ENCODE peak calls at places on chromosomes 12 and 14, in nine cellular contexts. One of them, this sample, is unnamed.

GRCh38 chr14:52464175-52464574 is 88.1 kb downstream of the TXNDC16 start:
- DNase-seq in CD8-positive, alpha-beta T cell: no peak
- DNase-seq in EH: no peak
- DNase-seq in epithelial cell of esophagus: no peak
- DNase-seq in fibroblast of lung: no peak
- DNase-seq in fibroblast of pulmonary artery: no peak
- DNase-seq in activated CD4-positive, CD25-positive, alpha-beta regulatory T cell treated with anti-CD3 and anti-CD28 coated beads, Interleukin-2, amount 50 U/mL, for 16 hours: no peak
- DNase-seq in stimulated activated effector memory CD8-positive, alpha-beta T cell treated with anti-CD3 and anti-CD28 coated beads, Interleukin-12 subunit alpha, Interleukin-12 subunit beta, amount 100 ng/mL, for 72 hours: no peak
- DNase-seq in Ammon's horn: no peak
- DNase-seq in this sample: no peak

GRCh38 chr12:23204933-23205778 is 580.2 kb downstream of the ETNK1 start:
- DNase-seq in CD8-positive, alpha-beta T cell: peak
- DNase-seq in EH: peak
- DNase-seq in epithelial cell of esophagus: peak
- DNase-seq in fibroblast of lung: peak
- DNase-seq in fibroblast of pulmonary artery: peak
- DNase-seq in activated CD4-positive, CD25-positive, alpha-beta regulatory T cell treated with anti-CD3 and anti-CD28 coated beads, Interleukin-2, amount 50 U/mL, for 16 hours: no peak
- DNase-seq in stimulated activated effector memory CD8-positive, alpha-beta T cell treated with anti-CD3 and anti-CD28 coated beads, Interleukin-12 subunit alpha, Interleukin-12 subunit beta, amount 100 ng/mL, for 72 hours: no peak
- DNase-seq in Ammon's horn: peak
- DNase-seq in this sample: peak

GRCh38 chr12:123363743-123364531 is 710 bp downstream of the SBNO1 start:
- DNase-seq in CD8-positive, alpha-beta T cell: peak
- DNase-seq in EH: no peak
- DNase-seq in epithelial cell of esophagus: peak
- DNase-seq in fibroblast of lung: peak
- DNase-seq in fibroblast of pulmonary artery: no peak
- DNase-seq in activated CD4-positive, CD25-positive, alpha-beta regulatory T cell treated with anti-CD3 and anti-CD28 coated beads, Interleukin-2, amount 50 U/mL, for 16 hours: no peak
- DNase-seq in stimulated activated effector memory CD8-positive, alpha-beta T cell treated with anti-CD3 and anti-CD28 coated beads, Interleukin-12 subunit alpha, Interleukin-12 subunit beta, amount 100 ng/mL, for 72 hours: peak
- DNase-seq in Ammon's horn: peak
- DNase-seq in this sample: no peak

GRCh38 chr14:99284254-99285004 is 12.4 kb upstream of the BCL11B start:
- DNase-seq in CD8-positive, alpha-beta T cell: no peak
- DNase-seq in EH: no peak
- DNase-seq in epithelial cell of esophagus: no peak
- DNase-seq in fibroblast of lung: no peak
- DNase-seq in fibroblast of pulmonary artery: no peak
- DNase-seq in activated CD4-positive, CD25-positive, alpha-beta regulatory T cell treated with anti-CD3 and anti-CD28 coated beads, Interleukin-2, amount 50 U/mL, for 16 hours: no peak
- DNase-seq in stimulated activated effector memory CD8-positive, alpha-beta T cell treated with anti-CD3 and anti-CD28 coated beads, Interleukin-12 subunit alpha, Interleukin-12 subunit beta, amount 100 ng/mL, for 72 hours: no peak
- DNase-seq in Ammon's horn: no peak
- DNase-seq in this sample: no peak

GRCh38 chr14:77302926-77303325 is 17.8 kb downstream of the POMT2 start:
- DNase-seq in CD8-positive, alpha-beta T cell: peak
- DNase-seq in EH: peak
- DNase-seq in epithelial cell of esophagus: peak
- DNase-seq in fibroblast of lung: peak
- DNase-seq in fibroblast of pulmonary artery: peak
- DNase-seq in activated CD4-positive, CD25-positive, alpha-beta regulatory T cell treated with anti-CD3 and anti-CD28 coated beads, Interleukin-2, amount 50 U/mL, for 16 hours: peak
- DNase-seq in stimulated activated effector memory CD8-positive, alpha-beta T cell treated with anti-CD3 and anti-CD28 coated beads, Interleukin-12 subunit alpha, Interleukin-12 subunit beta, amount 100 ng/mL, for 72 hours: peak
- DNase-seq in Ammon's horn: no peak
- DNase-seq in this sample: peak

GRCh38 chr12:28253175-28253641 is 63.0 kb downstream of the CCDC91 start:
- DNase-seq in CD8-positive, alpha-beta T cell: no peak
- DNase-seq in EH: peak
- DNase-seq in epithelial cell of esophagus: peak
- DNase-seq in fibroblast of lung: peak
- DNase-seq in fibroblast of pulmonary artery: peak
- DNase-seq in activated CD4-positive, CD25-positive, alpha-beta regulatory T cell treated with anti-CD3 and anti-CD28 coated beads, Interleukin-2, amount 50 U/mL, for 16 hours: peak
- DNase-seq in stimulated activated effector memory CD8-positive, alpha-beta T cell treated with anti-CD3 and anti-CD28 coated beads, Interleukin-12 subunit alpha, Interleukin-12 subunit beta, amount 100 ng/mL, for 72 hours: peak
- DNase-seq in Ammon's horn: no peak
- DNase-seq in this sample: no peak

GRCh38 chr12:132954471-132955048 is 1.5 kb downstream of the ZNF605 start:
- DNase-seq in CD8-positive, alpha-beta T cell: no peak
- DNase-seq in EH: no peak
- DNase-seq in epithelial cell of esophagus: no peak
- DNase-seq in fibroblast of lung: peak
- DNase-seq in fibroblast of pulmonary artery: peak
- DNase-seq in activated CD4-positive, CD25-positive, alpha-beta regulatory T cell treated with anti-CD3 and anti-CD28 coated beads, Interleukin-2, amount 50 U/mL, for 16 hours: no peak
- DNase-seq in stimulated activated effector memory CD8-positive, alpha-beta T cell treated with anti-CD3 and anti-CD28 coated beads, Interleukin-12 subunit alpha, Interleukin-12 subunit beta, amount 100 ng/mL, for 72 hours: no peak
- DNase-seq in Ammon's horn: no peak
- DNase-seq in this sample: no peak

GRCh38 chr14:90576581-90576980 is 179.8 kb downstream of the CALM1 start:
- DNase-seq in CD8-positive, alpha-beta T cell: no peak
- DNase-seq in EH: peak
- DNase-seq in epithelial cell of esophagus: no peak
- DNase-seq in fibroblast of lung: peak
- DNase-seq in fibroblast of pulmonary artery: peak
- DNase-seq in activated CD4-positive, CD25-positive, alpha-beta regulatory T cell treated with anti-CD3 and anti-CD28 coated beads, Interleukin-2, amount 50 U/mL, for 16 hours: no peak
- DNase-seq in stimulated activated effector memory CD8-positive, alpha-beta T cell treated with anti-CD3 and anti-CD28 coated beads, Interleukin-12 subunit alpha, Interleukin-12 subunit beta, amount 100 ng/mL, for 72 hours: no peak
- DNase-seq in Ammon's horn: no peak
- DNase-seq in this sample: no peak

GRCh38 chr14:98173291-98173690 is 1098.7 kb downstream of the BCL11B start:
- DNase-seq in CD8-positive, alpha-beta T cell: peak
- DNase-seq in EH: no peak
- DNase-seq in epithelial cell of esophagus: no peak
- DNase-seq in fibroblast of lung: no peak
- DNase-seq in fibroblast of pulmonary artery: no peak
- DNase-seq in activated CD4-positive, CD25-positive, alpha-beta regulatory T cell treated with anti-CD3 and anti-CD28 coated beads, Interleukin-2, amount 50 U/mL, for 16 hours: no peak
- DNase-seq in stimulated activated effector memory CD8-positive, alpha-beta T cell treated with anti-CD3 and anti-CD28 coated beads, Interleukin-12 subunit alpha, Interleukin-12 subunit beta, amount 100 ng/mL, for 72 hours: peak
- DNase-seq in Ammon's horn: no peak
- DNase-seq in this sample: no peak

GRCh38 chr12:18323159-18323558 is 61.8 kb downstream of the PIK3C2G start:
- DNase-seq in CD8-positive, alpha-beta T cell: no peak
- DNase-seq in EH: peak
- DNase-seq in epithelial cell of esophagus: no peak
- DNase-seq in fibroblast of lung: peak
- DNase-seq in fibroblast of pulmonary artery: peak
- DNase-seq in activated CD4-positive, CD25-positive, alpha-beta regulatory T cell treated with anti-CD3 and anti-CD28 coated beads, Interleukin-2, amount 50 U/mL, for 16 hours: no peak
- DNase-seq in stimulated activated effector memory CD8-positive, alpha-beta T cell treated with anti-CD3 and anti-CD28 coated beads, Interleukin-12 subunit alpha, Interleukin-12 subunit beta, amount 100 ng/mL, for 72 hours: no peak
- DNase-seq in Ammon's horn: no peak
- DNase-seq in this sample: peak

GRCh38 chr14:77208266-77208978 is 26.8 kb downstream of the TMEM63C start:
- DNase-seq in CD8-positive, alpha-beta T cell: peak
- DNase-seq in EH: peak
- DNase-seq in epithelial cell of esophagus: peak
- DNase-seq in fibroblast of lung: peak
- DNase-seq in fibroblast of pulmonary artery: peak
- DNase-seq in activated CD4-positive, CD25-positive, alpha-beta regulatory T cell treated with anti-CD3 and anti-CD28 coated beads, Interleukin-2, amount 50 U/mL, for 16 hours: peak
- DNase-seq in stimulated activated effector memory CD8-positive, alpha-beta T cell treated with anti-CD3 and anti-CD28 coated beads, Interleukin-12 subunit alpha, Interleukin-12 subunit beta, amount 100 ng/mL, for 72 hours: peak
- DNase-seq in Ammon's horn: peak
- DNase-seq in this sample: peak

GRCh38 chr12:19002192-19002591 is 127.3 kb upstream of the PLEKHA5 start:
- DNase-seq in CD8-positive, alpha-beta T cell: no peak
- DNase-seq in EH: no peak
- DNase-seq in epithelial cell of esophagus: peak
- DNase-seq in fibroblast of lung: peak
- DNase-seq in fibroblast of pulmonary artery: peak
- DNase-seq in activated CD4-positive, CD25-positive, alpha-beta regulatory T cell treated with anti-CD3 and anti-CD28 coated beads, Interleukin-2, amount 50 U/mL, for 16 hours: no peak
- DNase-seq in stimulated activated effector memory CD8-positive, alpha-beta T cell treated with anti-CD3 and anti-CD28 coated beads, Interleukin-12 subunit alpha, Interleukin-12 subunit beta, amount 100 ng/mL, for 72 hours: no peak
- DNase-seq in Ammon's horn: no peak
- DNase-seq in this sample: no peak

GRCh38 chr12:97164936-97165335 is 257.9 kb downstream of the NEDD1 start:
- DNase-seq in CD8-positive, alpha-beta T cell: no peak
- DNase-seq in EH: no peak
- DNase-seq in epithelial cell of esophagus: no peak
- DNase-seq in fibroblast of lung: no peak
- DNase-seq in fibroblast of pulmonary artery: no peak
- DNase-seq in activated CD4-positive, CD25-positive, alpha-beta regulatory T cell treated with anti-CD3 and anti-CD28 coated beads, Interleukin-2, amount 50 U/mL, for 16 hours: no peak
- DNase-seq in stimulated activated effector memory CD8-positive, alpha-beta T cell treated with anti-CD3 and anti-CD28 coated beads, Interleukin-12 subunit alpha, Interleukin-12 subunit beta, amount 100 ng/mL, for 72 hours: no peak
- DNase-seq in Ammon's horn: no peak
- DNase-seq in this sample: no peak

GRCh38 chr14:98965061-98965460 is 306.9 kb downstream of the BCL11B start:
- DNase-seq in CD8-positive, alpha-beta T cell: no peak
- DNase-seq in EH: no peak
- DNase-seq in epithelial cell of esophagus: no peak
- DNase-seq in fibroblast of lung: no peak
- DNase-seq in fibroblast of pulmonary artery: no peak
- DNase-seq in activated CD4-positive, CD25-positive, alpha-beta regulatory T cell treated with anti-CD3 and anti-CD28 coated beads, Interleukin-2, amount 50 U/mL, for 16 hours: no peak
- DNase-seq in stimulated activated effector memory CD8-positive, alpha-beta T cell treated with anti-CD3 and anti-CD28 coated beads, Interleukin-12 subunit alpha, Interleukin-12 subunit beta, amount 100 ng/mL, for 72 hours: no peak
- DNase-seq in Ammon's horn: no peak
- DNase-seq in this sample: no peak

GRCh38 chr12:31517994-31518393 is 72.9 kb downstream of the DENND5B start:
- DNase-seq in CD8-positive, alpha-beta T cell: no peak
- DNase-seq in EH: peak
- DNase-seq in epithelial cell of esophagus: no peak
- DNase-seq in fibroblast of lung: peak
- DNase-seq in fibroblast of pulmonary artery: peak
- DNase-seq in activated CD4-positive, CD25-positive, alpha-beta regulatory T cell treated with anti-CD3 and anti-CD28 coated beads, Interleukin-2, amount 50 U/mL, for 16 hours: no peak
- DNase-seq in stimulated activated effector memory CD8-positive, alpha-beta T cell treated with anti-CD3 and anti-CD28 coated beads, Interleukin-12 subunit alpha, Interleukin-12 subunit beta, amount 100 ng/mL, for 72 hours: no peak
- DNase-seq in Ammon's horn: no peak
- DNase-seq in this sample: peak

GRCh38 chr12:12665194-12665593 is 30.8 kb downstream of the GPR19 start:
- DNase-seq in CD8-positive, alpha-beta T cell: no peak
- DNase-seq in EH: no peak
- DNase-seq in epithelial cell of esophagus: no peak
- DNase-seq in fibroblast of lung: no peak
- DNase-seq in fibroblast of pulmonary artery: no peak
- DNase-seq in activated CD4-positive, CD25-positive, alpha-beta regulatory T cell treated with anti-CD3 and anti-CD28 coated beads, Interleukin-2, amount 50 U/mL, for 16 hours: no peak
- DNase-seq in stimulated activated effector memory CD8-positive, alpha-beta T cell treated with anti-CD3 and anti-CD28 coated beads, Interleukin-12 subunit alpha, Interleukin-12 subunit beta, amount 100 ng/mL, for 72 hours: no peak
- DNase-seq in Ammon's horn: no peak
- DNase-seq in this sample: no peak

GRCh38 chr14:88895116-88895515 is 70.7 kb downstream of the TTC8 start:
- DNase-seq in CD8-positive, alpha-beta T cell: no peak
- DNase-seq in EH: peak
- DNase-seq in epithelial cell of esophagus: peak
- DNase-seq in fibroblast of lung: peak
- DNase-seq in fibroblast of pulmonary artery: peak
- DNase-seq in activated CD4-positive, CD25-positive, alpha-beta regulatory T cell treated with anti-CD3 and anti-CD28 coated beads, Interleukin-2, amount 50 U/mL, for 16 hours: no peak
- DNase-seq in stimulated activated effector memory CD8-positive, alpha-beta T cell treated with anti-CD3 and anti-CD28 coated beads, Interleukin-12 subunit alpha, Interleukin-12 subunit beta, amount 100 ng/mL, for 72 hours: no peak
- DNase-seq in Ammon's horn: no peak
- DNase-seq in this sample: peak

GRCh38 chr12:62259311-62259992 is 752 bp upstream of the USP15 start:
- DNase-seq in CD8-positive, alpha-beta T cell: no peak
- DNase-seq in EH: no peak
- DNase-seq in epithelial cell of esophagus: no peak
- DNase-seq in fibroblast of lung: no peak
- DNase-seq in fibroblast of pulmonary artery: no peak
- DNase-seq in activated CD4-positive, CD25-positive, alpha-beta regulatory T cell treated with anti-CD3 and anti-CD28 coated beads, Interleukin-2, amount 50 U/mL, for 16 hours: no peak
- DNase-seq in stimulated activated effector memory CD8-positive, alpha-beta T cell treated with anti-CD3 and anti-CD28 coated beads, Interleukin-12 subunit alpha, Interleukin-12 subunit beta, amount 100 ng/mL, for 72 hours: no peak
- DNase-seq in Ammon's horn: peak
- DNase-seq in this sample: no peak

GRCh38 chr12:67099858-67100257 is 169.3 kb upstream of the CAND1 start:
- DNase-seq in CD8-positive, alpha-beta T cell: no peak
- DNase-seq in EH: no peak
- DNase-seq in epithelial cell of esophagus: no peak
- DNase-seq in fibroblast of lung: no peak
- DNase-seq in fibroblast of pulmonary artery: no peak
- DNase-seq in activated CD4-positive, CD25-positive, alpha-beta regulatory T cell treated with anti-CD3 and anti-CD28 coated beads, Interleukin-2, amount 50 U/mL, for 16 hours: no peak
- DNase-seq in stimulated activated effector memory CD8-positive, alpha-beta T cell treated with anti-CD3 and anti-CD28 coated beads, Interleukin-12 subunit alpha, Interleukin-12 subunit beta, amount 100 ng/mL, for 72 hours: no peak
- DNase-seq in Ammon's horn: no peak
- DNase-seq in this sample: no peak

GRCh38 chr12:10015450-10015849 is 5.0 kb downstream of the CLEC12B start:
- DNase-seq in CD8-positive, alpha-beta T cell: no peak
- DNase-seq in EH: no peak
- DNase-seq in epithelial cell of esophagus: no peak
- DNase-seq in fibroblast of lung: no peak
- DNase-seq in fibroblast of pulmonary artery: no peak
- DNase-seq in activated CD4-positive, CD25-positive, alpha-beta regulatory T cell treated with anti-CD3 and anti-CD28 coated beads, Interleukin-2, amount 50 U/mL, for 16 hours: no peak
- DNase-seq in stimulated activated effector memory CD8-positive, alpha-beta T cell treated with anti-CD3 and anti-CD28 coated beads, Interleukin-12 subunit alpha, Interleukin-12 subunit beta, amount 100 ng/mL, for 72 hours: no peak
- DNase-seq in Ammon's horn: no peak
- DNase-seq in this sample: no peak

GRCh38 chr14:73237219-73237785 is at the start of gene PAPLN:
- DNase-seq in CD8-positive, alpha-beta T cell: no peak
- DNase-seq in EH: no peak
- DNase-seq in epithelial cell of esophagus: no peak
- DNase-seq in fibroblast of lung: peak
- DNase-seq in fibroblast of pulmonary artery: peak
- DNase-seq in activated CD4-positive, CD25-positive, alpha-beta regulatory T cell treated with anti-CD3 and anti-CD28 coated beads, Interleukin-2, amount 50 U/mL, for 16 hours: no peak
- DNase-seq in stimulated activated effector memory CD8-positive, alpha-beta T cell treated with anti-CD3 and anti-CD28 coated beads, Interleukin-12 subunit alpha, Interleukin-12 subunit beta, amount 100 ng/mL, for 72 hours: no peak
- DNase-seq in Ammon's horn: no peak
- DNase-seq in this sample: no peak

GRCh38 chr14:58918066-58918465 is 270.4 kb upstream of the DAAM1 start:
- DNase-seq in CD8-positive, alpha-beta T cell: no peak
- DNase-seq in EH: peak
- DNase-seq in epithelial cell of esophagus: peak
- DNase-seq in fibroblast of lung: peak
- DNase-seq in fibroblast of pulmonary artery: no peak
- DNase-seq in activated CD4-positive, CD25-positive, alpha-beta regulatory T cell treated with anti-CD3 and anti-CD28 coated beads, Interleukin-2, amount 50 U/mL, for 16 hours: no peak
- DNase-seq in stimulated activated effector memory CD8-positive, alpha-beta T cell treated with anti-CD3 and anti-CD28 coated beads, Interleukin-12 subunit alpha, Interleukin-12 subunit beta, amount 100 ng/mL, for 72 hours: no peak
- DNase-seq in Ammon's horn: no peak
- DNase-seq in this sample: peak

GRCh38 chr14:70013269-70013873 is 134.2 kb downstream of the SMOC1 start:
- DNase-seq in CD8-positive, alpha-beta T cell: no peak
- DNase-seq in EH: peak
- DNase-seq in epithelial cell of esophagus: peak
- DNase-seq in fibroblast of lung: no peak
- DNase-seq in fibroblast of pulmonary artery: peak
- DNase-seq in activated CD4-positive, CD25-positive, alpha-beta regulatory T cell treated with anti-CD3 and anti-CD28 coated beads, Interleukin-2, amount 50 U/mL, for 16 hours: no peak
- DNase-seq in stimulated activated effector memory CD8-positive, alpha-beta T cell treated with anti-CD3 and anti-CD28 coated beads, Interleukin-12 subunit alpha, Interleukin-12 subunit beta, amount 100 ng/mL, for 72 hours: peak
- DNase-seq in Ammon's horn: no peak
- DNase-seq in this sample: no peak

This sample was measured in mesenchymal stem cell.